ENCODE peak calls at places on chromosomes 2 and 18, in six cellular contexts. D is H1, L is K562, C is GM12891, Q is GM12878, A is HepG2. M is an unnamed sample.

GRCh38 chr2:168054657-168055056 is 192.7 kb downstream of the STK39 start:
- DNase-seq in D (no peak), L (no peak), C (no peak), Q (no peak), A (no peak), M (no peak)

GRCh38 chr18:32060026-32060425 is 31.6 kb upstream of the RNF138 start:
- DNase-seq in D (no peak), L (no peak), C (no peak), Q (no peak), A (no peak), M (no peak)

GRCh38 chr2:38076710-38077430 is 919 bp upstream of the CYP1B1 start:
- DNase-seq in D (no peak), L (peak; percentile 12), C (peak; percentile 68), Q (no peak), A (no peak), M (peak; percentile 70)

GRCh38 chr2:65265090-65266045 is 37.7 kb downstream of the ACTR2 start:
- DNase-seq in D (no peak), L (peak; percentile 83), C (no peak), Q (peak; percentile 20), A (peak; percentile 84), M (no peak)

GRCh38 chr18:71598374-71598773 is 945.8 kb downstream of the CBLN2 start:
- DNase-seq in D (no peak), L (no peak), C (no peak), Q (no peak), A (no peak), M (no peak)

GRCh38 chr2:234422242-234422641 is 74.6 kb downstream of the ARL4C start:
- DNase-seq in D (no peak), L (no peak), C (no peak), Q (no peak), A (peak; percentile 74), M (no peak)

GRCh38 chr18:813405-814071 is 1.5 kb upstream of the YES1 start:
- DNase-seq in D (no peak), L (peak; percentile 53), C (no peak), Q (no peak), A (no peak), M (no peak)

GRCh38 chr2:130154773-130155765 is 10.2 kb upstream of the CCDC74B start:
- DNase-seq in D (no peak), L (no peak), C (no peak), Q (no peak), A (no peak), M (no peak)

GRCh38 chr2:23480991-23481797 is 96.2 kb downstream of the KLHL29 start:
- DNase-seq in D (no peak), L (no peak), C (no peak), Q (no peak), A (peak; percentile 20), M (no peak)

GRCh38 chr2:47309952-47310800 is 92.8 kb upstream of the MSH2 start:
- DNase-seq in D (no peak), L (peak; percentile 47), C (peak; percentile 51), Q (peak; percentile 100), A (peak; percentile 96), M (peak; percentile 58)

GRCh38 chr2:16137080-16137755 is 196.9 kb downstream of the MYCN start:
- DNase-seq in D (peak; percentile 35), L (no peak), C (no peak), Q (no peak), A (no peak), M (no peak)

GRCh38 chr2:204545861-204546773 is 842 bp downstream of the PARD3B start:
- DNase-seq in D (no peak), L (no peak), C (peak; percentile 1), Q (no peak), A (no peak), M (no peak)
- TF ChIP-seq TAF1 in D (no peak), L (no peak), C (no peak), Q (no peak), A (no peak), M (no peak)

DNA sequence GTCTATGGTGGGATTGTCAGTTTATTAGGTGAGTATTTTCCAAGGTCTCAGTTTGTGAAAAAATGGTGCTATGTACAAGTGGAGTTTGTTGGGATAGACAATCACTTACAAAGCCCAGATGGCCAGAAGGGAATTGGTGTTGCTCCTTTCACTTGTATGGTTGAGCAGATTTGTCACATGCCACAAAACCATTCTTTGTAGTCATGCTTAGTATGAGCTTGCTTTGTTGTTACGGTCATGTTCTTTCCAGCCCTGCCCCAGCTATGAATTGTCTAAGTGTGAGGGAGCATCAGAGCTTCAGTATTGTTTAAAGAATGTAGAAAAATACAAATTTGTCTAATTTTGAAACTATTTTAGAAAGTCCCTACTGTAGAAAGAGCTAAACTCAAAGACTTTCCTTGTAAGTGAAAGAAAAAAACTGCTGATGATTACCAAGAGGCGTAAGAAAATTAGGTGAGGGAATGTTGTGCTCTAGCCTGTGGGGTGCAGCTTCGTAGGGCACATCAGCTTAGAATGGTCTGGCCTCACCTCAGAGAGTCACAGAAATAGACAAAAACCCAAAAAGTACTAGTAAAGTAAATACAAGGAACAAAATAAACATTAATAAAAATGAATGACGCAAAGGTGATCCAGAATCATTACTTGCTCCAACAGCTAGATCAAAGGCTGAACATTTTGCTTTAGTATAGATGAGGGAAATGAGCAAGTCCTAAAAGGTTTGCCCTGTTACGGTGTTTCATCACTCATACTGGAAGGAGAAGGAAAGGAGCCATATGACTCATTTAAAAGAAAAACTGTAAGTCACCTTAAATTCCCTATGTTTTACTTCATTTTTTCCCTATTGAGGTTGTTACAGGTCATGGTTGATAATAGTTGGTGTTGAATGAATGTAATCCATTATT is 9.2 kb downstream of the TGIF1 start:
- DNase-seq in D (no peak), L (no peak), C (no peak), Q (no peak), A (no peak), M (no peak)
- TF ChIP-seq POLR2AphosphoS5 in D (peak; percentile 67), L (peak; percentile 22), C (no peak), Q (no peak), A (no peak), M (no peak)

DNA sequence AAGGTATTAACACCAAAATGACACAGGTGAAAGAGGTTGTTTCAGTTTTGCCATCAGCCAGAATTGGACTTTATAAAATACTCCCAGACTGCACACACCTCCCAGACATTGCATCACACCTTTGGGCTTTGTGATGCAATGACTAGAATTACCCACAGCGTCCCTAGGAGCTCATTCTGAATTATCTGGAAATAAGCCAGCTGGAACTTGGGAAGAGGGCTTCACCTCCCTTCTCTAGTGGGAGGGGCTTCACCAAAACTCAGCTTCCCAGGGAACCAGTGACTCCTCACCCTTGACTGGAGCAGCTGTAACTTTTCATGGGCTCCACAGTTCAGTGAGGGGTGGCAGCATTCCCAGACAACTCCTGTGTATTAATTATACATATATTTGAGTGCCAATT is 83.1 kb upstream of the BZW1 start:
- DNase-seq in D (no peak), L (no peak), C (no peak), Q (no peak), A (no peak), M (no peak)
- TF ChIP-seq POLR2A in D (no peak), L (no peak), C (no peak), Q (no peak), A (no peak), M (no peak)

GRCh38 chr2:56448403-56448998 is 264.7 kb downstream of the CCDC85A start:
- DNase-seq in D (no peak), L (no peak), C (no peak), Q (no peak), A (peak; percentile 3), M (no peak)
- TF ChIP-seq TAF1 in D (no peak), L (no peak), C (no peak), Q (no peak), A (no peak), M (no peak)